ENCODE peak calls at places on chromosomes 1 and 21, in four cellular contexts. One of them, this sample, is unnamed.

GRCh38 chr21:44870748-44871495 is 2.6 kb downstream of the PTTG1IP start:
- DNase-seq in SK-N-SH: no peak
- DNase-seq in K562: no peak
- DNase-seq in H1: no peak
- DNase-seq in this sample: no peak

GRCh38 chr1:165851034-165851658 is 23.7 kb downstream of the UCK2 start:
- DNase-seq in SK-N-SH: no peak
- DNase-seq in K562: peak
- DNase-seq in H1: no peak
- DNase-seq in this sample: no peak

GRCh38 chr1:66503841-66504470 is 30.0 kb upstream of the SGIP1 start:
- DNase-seq in SK-N-SH: peak
- DNase-seq in K562: peak
- DNase-seq in H1: peak
- DNase-seq in this sample: peak

GRCh38 chr1:200478945-200479558 is 69.2 kb upstream of the ZNF281 start:
- DNase-seq in SK-N-SH: no peak
- DNase-seq in K562: no peak
- DNase-seq in H1: no peak
- DNase-seq in this sample: no peak

GRCh38 chr1:90708236-90708786 is 8.8 kb downstream of the BARHL2 start:
- DNase-seq in SK-N-SH: no peak
- DNase-seq in K562: no peak
- DNase-seq in H1: no peak
- DNase-seq in this sample: no peak

GRCh38 chr1:6824665-6825368 is 39.6 kb downstream of the CAMTA1 start:
- DNase-seq in SK-N-SH: no peak
- DNase-seq in K562: no peak
- DNase-seq in H1: no peak
- DNase-seq in this sample: no peak

GRCh38 chr1:39788758-39789570 is at the start of gene BMP8B:
- DNase-seq in SK-N-SH: peak
- DNase-seq in K562: peak
- DNase-seq in H1: no peak
- DNase-seq in this sample: peak

GRCh38 chr1:4057603-4058002 is 157.5 kb upstream of the C1orf174 start:
- DNase-seq in SK-N-SH: no peak
- DNase-seq in K562: no peak
- DNase-seq in H1: no peak
- DNase-seq in this sample: no peak

GRCh38 chr1:230849451-230850194 is 18.7 kb downstream of the C1orf198 start:
- DNase-seq in SK-N-SH: no peak
- DNase-seq in K562: no peak
- DNase-seq in H1: no peak
- DNase-seq in this sample: no peak

GRCh38 chr1:40877681-40878080 is 15.5 kb upstream of the CITED4 start:
- DNase-seq in SK-N-SH: peak
- DNase-seq in K562: peak
- DNase-seq in H1: no peak
- DNase-seq in this sample: no peak

GRCh38 chr1:230976360-230976759 is 2.3 kb downstream of the TTC13 start:
- DNase-seq in SK-N-SH: no peak
- DNase-seq in K562: no peak
- DNase-seq in H1: no peak
- DNase-seq in this sample: no peak

GRCh38 chr1:63890468-63890867 is 116.7 kb downstream of the ROR1 start:
- DNase-seq in SK-N-SH: no peak
- DNase-seq in K562: no peak
- DNase-seq in H1: no peak
- DNase-seq in this sample: no peak

GRCh38 chr1:63894627-63895256 is 120.9 kb downstream of the ROR1 start:
- DNase-seq in SK-N-SH: no peak
- DNase-seq in K562: no peak
- DNase-seq in H1: no peak
- DNase-seq in this sample: no peak

GRCh38 chr1:63893976-63894375 is 120.2 kb downstream of the ROR1 start:
- DNase-seq in SK-N-SH: no peak
- DNase-seq in K562: no peak
- DNase-seq in H1: no peak
- DNase-seq in this sample: no peak

GRCh38 chr1:63891211-63891610 is 117.4 kb downstream of the ROR1 start:
- DNase-seq in SK-N-SH: no peak
- DNase-seq in K562: no peak
- DNase-seq in H1: no peak
- DNase-seq in this sample: no peak

DNA sequence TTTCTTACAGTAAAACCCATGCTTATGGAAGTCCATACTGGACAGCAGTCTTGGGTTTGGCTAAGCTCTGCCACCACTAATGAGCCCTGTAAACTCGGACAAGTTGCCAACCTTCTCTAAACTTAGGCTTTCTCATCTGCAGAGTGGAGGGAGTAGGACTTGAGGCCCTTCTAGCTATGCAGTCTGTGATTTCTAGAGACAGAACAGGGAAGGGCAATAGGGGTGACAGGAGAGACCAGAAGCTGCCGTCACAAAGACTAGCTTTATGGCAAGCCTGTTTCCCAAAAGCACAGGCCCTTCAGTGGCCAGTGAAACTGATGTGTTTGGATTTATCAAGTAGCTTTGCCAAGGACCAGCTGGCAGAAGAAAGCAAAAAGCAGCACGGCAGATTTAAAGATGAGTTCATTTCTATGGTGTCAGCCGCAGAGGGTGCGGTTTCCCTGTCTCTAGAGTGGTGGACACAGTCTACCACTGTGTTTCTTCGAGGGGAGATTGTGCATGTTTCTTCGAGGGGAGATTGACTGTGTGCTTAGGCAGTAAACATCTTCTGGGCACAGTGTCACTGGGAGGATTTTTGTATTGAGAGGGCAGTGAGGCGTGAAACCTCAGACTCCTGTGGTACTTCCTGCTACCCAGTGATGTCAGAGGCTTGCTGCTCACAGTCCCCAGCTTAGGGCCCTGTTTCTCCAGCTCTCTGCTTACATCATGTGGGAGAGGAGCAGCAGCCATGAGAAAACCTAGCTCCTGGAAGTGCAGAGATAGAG is 119.0 kb downstream of the ROR1 start:
- DNase-seq in SK-N-SH: peak
- DNase-seq in K562: no peak
- DNase-seq in H1: no peak
- DNase-seq in this sample: no peak
- TF ChIP-seq TEAD4 in SK-N-SH: no peak
- TF ChIP-seq TEAD4 in K562: no peak
- TF ChIP-seq TEAD4 in H1: no peak
- TF ChIP-seq TEAD4 in this sample: no peak

DNA sequence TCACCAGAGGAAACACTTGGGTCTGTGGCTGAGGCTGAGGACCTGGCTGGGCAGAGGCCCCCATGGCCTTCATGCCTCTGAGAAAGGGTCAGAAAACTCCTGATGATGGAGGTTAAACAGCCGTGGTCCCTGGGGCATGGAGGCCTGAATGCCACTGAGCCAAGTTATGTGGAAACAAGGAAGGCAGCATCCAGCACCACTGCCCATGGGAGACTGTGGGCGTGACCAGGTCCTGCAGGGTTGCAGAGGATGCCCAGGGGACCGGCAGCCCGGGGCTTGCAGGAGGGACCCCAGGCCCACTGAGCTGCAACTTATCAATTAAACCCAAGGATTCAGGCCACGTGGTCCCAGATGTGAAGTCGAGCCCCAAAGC is 18.9 kb upstream of the COL6A2 start:
- DNase-seq in SK-N-SH: no peak
- DNase-seq in K562: no peak
- DNase-seq in H1: no peak
- DNase-seq in this sample: no peak
- TF ChIP-seq TEAD4 in SK-N-SH: no peak
- TF ChIP-seq TEAD4 in K562: no peak
- TF ChIP-seq TEAD4 in H1: no peak
- TF ChIP-seq TEAD4 in this sample: no peak

GRCh38 chr1:121413817-121414216 is 229.0 kb downstream of the SRGAP2C start:
- DNase-seq in SK-N-SH: no peak
- DNase-seq in K562: no peak
- DNase-seq in H1: no peak
- DNase-seq in this sample: no peak

GRCh38 chr1:121408354-121408753 is 223.6 kb downstream of the SRGAP2C start:
- DNase-seq in SK-N-SH: no peak
- DNase-seq in K562: no peak
- DNase-seq in H1: no peak
- DNase-seq in this sample: no peak
- TF ChIP-seq TEAD4 in SK-N-SH: no peak
- TF ChIP-seq TEAD4 in K562: no peak
- TF ChIP-seq TEAD4 in H1: no peak
- TF ChIP-seq TEAD4 in this sample: no peak

GRCh38 chr1:155092641-155093040 is 14.0 kb downstream of the EFNA3 start:
- DNase-seq in SK-N-SH: no peak
- DNase-seq in K562: no peak
- DNase-seq in H1: no peak
- DNase-seq in this sample: no peak

GRCh38 chr1:155094622-155094948 is 15.9 kb downstream of the EFNA3 start:
- DNase-seq in SK-N-SH: no peak
- DNase-seq in K562: no peak
- DNase-seq in H1: no peak
- DNase-seq in this sample: no peak

GRCh38 chr1:155092131-155092530 is 13.5 kb downstream of the EFNA3 start:
- DNase-seq in SK-N-SH: no peak
- DNase-seq in K562: peak
- DNase-seq in H1: no peak
- DNase-seq in this sample: no peak

GRCh38 chr1:155093938-155094621 is 15.4 kb downstream of the EFNA3 start:
- DNase-seq in SK-N-SH: peak
- DNase-seq in K562: peak
- DNase-seq in H1: no peak
- DNase-seq in this sample: no peak

DNA sequence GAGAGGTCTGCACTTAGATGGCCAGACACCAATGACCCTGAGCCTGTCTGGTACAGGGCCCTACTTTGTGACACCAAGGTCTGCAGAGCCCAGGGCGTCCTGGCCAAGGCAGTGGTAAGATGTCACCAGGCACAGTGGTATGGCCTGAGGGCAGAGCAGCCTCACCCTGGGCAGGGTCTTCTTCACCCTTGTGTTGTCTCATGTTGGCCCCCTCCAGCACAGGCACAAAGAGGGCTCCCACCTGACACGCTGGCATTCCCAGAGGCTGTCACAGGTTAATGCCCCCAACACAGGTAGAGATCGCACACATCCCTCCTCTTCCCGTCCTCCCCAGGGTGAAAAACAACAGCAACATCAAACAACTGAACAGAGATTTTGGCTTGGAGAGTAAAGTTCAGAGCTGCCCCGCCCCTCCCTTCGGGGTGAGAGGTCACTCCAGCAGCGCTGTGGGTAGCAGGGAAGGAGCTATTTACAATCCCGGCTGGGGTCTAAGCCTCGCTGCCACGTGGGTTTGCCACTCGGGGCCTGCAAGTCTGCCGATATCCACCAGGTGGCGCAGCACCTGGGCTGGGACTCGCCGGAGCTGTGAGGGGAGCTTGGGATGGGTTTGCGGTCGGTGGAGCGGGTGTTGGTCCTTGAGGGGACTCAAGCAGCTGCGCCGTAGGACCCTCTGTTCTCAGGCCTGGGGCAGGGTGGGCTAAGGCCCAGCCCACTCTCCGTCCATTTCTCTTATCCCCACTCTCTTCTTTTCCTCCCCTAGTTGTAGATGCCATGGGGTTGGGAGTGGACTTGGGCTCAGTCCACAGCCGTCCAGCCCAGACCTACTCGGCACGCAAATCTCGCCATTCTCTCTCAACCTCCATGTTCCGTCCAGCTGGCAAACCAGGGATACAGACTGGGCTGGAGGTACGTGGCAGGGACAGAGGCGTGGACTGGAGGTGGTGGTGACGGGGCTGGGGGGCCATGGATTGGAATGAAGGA is 12.7 kb downstream of the EFNA3 start:
- DNase-seq in SK-N-SH: peak
- DNase-seq in K562: peak
- DNase-seq in H1: peak
- DNase-seq in this sample: peak
- TF ChIP-seq TEAD4 in SK-N-SH: no peak
- TF ChIP-seq TEAD4 in K562: peak
- TF ChIP-seq TEAD4 in H1: peak
- TF ChIP-seq TEAD4 in this sample: no peak

DNA sequence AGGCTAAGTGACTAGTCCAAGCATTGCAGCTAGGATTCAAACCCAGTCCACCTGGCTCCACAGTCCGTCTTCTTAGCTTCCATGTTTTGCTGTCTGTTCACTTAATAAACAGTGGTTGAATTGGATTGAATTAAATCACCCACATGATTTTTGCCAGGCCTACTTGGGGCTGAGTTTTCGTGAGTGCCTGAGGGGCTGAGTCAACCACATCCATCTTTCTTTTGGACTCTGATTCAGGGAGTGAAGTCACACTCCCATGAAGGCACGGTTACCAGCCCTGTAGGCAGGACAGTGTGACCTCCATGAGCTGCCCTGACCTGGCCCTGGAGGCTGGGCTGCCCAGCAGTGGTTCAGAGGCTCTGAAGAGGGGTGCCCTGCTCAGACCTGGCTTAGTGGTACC is 123.7 kb downstream of the ACTL8 start:
- DNase-seq in SK-N-SH: peak
- DNase-seq in K562: no peak
- DNase-seq in H1: no peak
- DNase-seq in this sample: no peak
- TF ChIP-seq TEAD4 in SK-N-SH: peak
- TF ChIP-seq TEAD4 in K562: no peak
- TF ChIP-seq TEAD4 in H1: no peak
- TF ChIP-seq TEAD4 in this sample: no peak

GRCh38 chr1:234143681-234144080 is 229.6 kb upstream of the COA6 start:
- DNase-seq in SK-N-SH: no peak
- DNase-seq in K562: no peak
- DNase-seq in H1: no peak
- DNase-seq in this sample: no peak

GRCh38 chr1:234136073-234136472 is 231.6 kb downstream of the SLC35F3 start:
- DNase-seq in SK-N-SH: no peak
- DNase-seq in K562: no peak
- DNase-seq in H1: no peak
- DNase-seq in this sample: no peak

GRCh38 chr1:234140388-234140787 is 232.9 kb upstream of the COA6 start:
- DNase-seq in SK-N-SH: no peak
- DNase-seq in K562: no peak
- DNase-seq in H1: no peak
- DNase-seq in this sample: no peak

GRCh38 chr1:234141006-234141405 is 232.2 kb upstream of the COA6 start:
- DNase-seq in SK-N-SH: no peak
- DNase-seq in K562: no peak
- DNase-seq in H1: no peak
- DNase-seq in this sample: no peak

GRCh38 chr1:234139966-234140365 is 233.3 kb upstream of the COA6 start:
- DNase-seq in SK-N-SH: no peak
- DNase-seq in K562: no peak
- DNase-seq in H1: no peak
- DNase-seq in this sample: no peak
- TF ChIP-seq TEAD4 in SK-N-SH: peak
- TF ChIP-seq TEAD4 in K562: no peak
- TF ChIP-seq TEAD4 in H1: no peak
- TF ChIP-seq TEAD4 in this sample: no peak